ENCODE peak calls at places on chromosome 21, in eight cellular contexts. I is aorta, A is fibroblast of lung, Y is dorsolateral prefrontal cortex, C is heart right ventricle, K is pancreas, W is PC-3, M is heart left ventricle. S is an unnamed sample.

GRCh38 chr21:41362605-41363369 is 960 bp downstream of the MX2 start:
- DNase-seq in C (no peak), M (no peak), I (peak), A (no peak), Y (no peak), K (no peak), W (no peak), S (no peak)

GRCh38 chr21:30306821-30307330 is 13.2 kb downstream of the KRTAP26-1 start:
- DNase-seq in C (no peak), I (no peak), A (no peak), W (no peak), M (no peak), Y (no peak), K (peak), S (no peak)

GRCh38 chr21:35234725-35235124 is 185.6 kb upstream of the RUNX1 start:
- DNase-seq in M (no peak), A (peak), Y (no peak), K (no peak), W (no peak), I (no peak), C (no peak), S (no peak)

GRCh38 chr21:35204850-35205564 is 155.9 kb upstream of the RUNX1 start:
- DNase-seq in Y (peak), W (no peak), K (peak), A (peak), M (peak), C (peak), I (peak), S (peak)

GRCh38 chr21:24255591-24255990 is 1351.7 kb downstream of the MRPL39 start:
- DNase-seq in M (no peak), A (no peak), K (no peak), C (no peak), Y (no peak), W (no peak), I (no peak), S (no peak)

GRCh38 chr21:28063241-28063640 is 929.4 kb downstream of the LTN1 start:
- DNase-seq in I (no peak), Y (no peak), C (no peak), W (no peak), M (no peak), K (no peak), A (no peak), S (no peak)

GRCh38 chr21:43812139-43812821 is 22.9 kb downstream of the RRP1 start:
- DNase-seq in A (no peak), W (no peak), Y (no peak), K (peak), M (no peak), I (no peak), C (no peak), S (peak)

GRCh38 chr21:15687208-15687607 is 42.6 kb upstream of the USP25 start:
- DNase-seq in C (no peak), Y (no peak), I (no peak), M (no peak), W (peak), K (no peak), A (peak), S (no peak)

GRCh38 chr21:36710729-36711048 is 11.8 kb downstream of the SIM2 start:
- DNase-seq in A (no peak), I (peak), W (no peak), Y (no peak), C (no peak), M (peak), K (no peak), S (no peak)

GRCh38 chr21:36656138-36656537 is 42.8 kb upstream of the SIM2 start:
- DNase-seq in W (peak), M (no peak), Y (no peak), K (no peak), A (no peak), C (no peak), I (no peak), S (peak)

GRCh38 chr21:35738342-35738961 is 321.9 kb downstream of the SETD4 start:
- DNase-seq in K (no peak), C (peak), A (peak), W (peak), I (no peak), M (peak), Y (no peak), S (no peak)

GRCh38 chr21:35178098-35178497 is 129.0 kb upstream of the RUNX1 start:
- DNase-seq in A (no peak), Y (no peak), W (no peak), K (no peak), I (no peak), C (no peak), M (no peak), S (no peak)

GRCh38 chr21:34830386-34831140 is 161.8 kb downstream of the CLIC6 start:
- DNase-seq in W (no peak), K (no peak), C (no peak), A (no peak), I (no peak), Y (no peak), M (no peak), S (no peak)

GRCh38 chr21:32021319-32022027 is 148.7 kb downstream of the HUNK start:
- DNase-seq in Y (peak), A (no peak), W (peak), M (peak), C (peak), K (peak), I (peak), S (peak)

GRCh38 chr21:15826147-15826780 is 96.5 kb downstream of the USP25 start:
- DNase-seq in M (no peak), K (no peak), I (no peak), C (peak), A (peak), W (peak), Y (no peak), S (no peak)

GRCh38 chr21:45073301-45074047 is 906 bp upstream of the ADARB1 start:
- DNase-seq in K (peak), M (no peak), I (peak), W (peak), C (no peak), Y (peak), A (no peak), S (no peak)

GRCh38 chr21:44398499-44398898 is 45.1 kb downstream of the TRPM2 start:
- DNase-seq in K (no peak), M (no peak), W (peak), C (no peak), Y (no peak), I (no peak), A (no peak), S (no peak)

GRCh38 chr21:45629046-45629981 is 14.2 kb upstream of the PCBP3 start:
- DNase-seq in M (no peak), W (no peak), C (no peak), A (no peak), K (no peak), Y (no peak), I (peak), S (no peak)

GRCh38 chr21:28069446-28069845 is 923.2 kb downstream of the LTN1 start:
- DNase-seq in I (no peak), W (peak), A (peak), Y (no peak), M (no peak), K (no peak), C (no peak), S (no peak)

GRCh38 chr21:46368533-46369285 is 44.8 kb downstream of the PCNT start:
- DNase-seq in Y (no peak), K (no peak), A (no peak), M (no peak), I (no peak), W (no peak), C (no peak), S (no peak)

GRCh38 chr21:17397703-17398102 is 115.1 kb upstream of the CXADR start:
- DNase-seq in I (no peak), W (no peak), Y (no peak), A (no peak), C (no peak), M (no peak), K (no peak), S (no peak)

GRCh38 chr21:42559326-42559725 is 45.7 kb downstream of the SLC37A1 start:
- DNase-seq in W (no peak), I (peak), K (no peak), M (no peak), A (no peak), C (no peak), Y (peak), S (peak)
- H3K4me3 ChIP-seq in W (no peak), I (no peak), K (no peak), M (no peak), A (no peak), C (no peak), Y (no peak), S (no peak)

GRCh38 chr21:26783801-26784200 is 61.4 kb downstream of the ADAMTS1 start:
- DNase-seq in K (no peak), Y (no peak), A (no peak), C (no peak), W (no peak), M (no peak), I (no peak), S (no peak)

GRCh38 chr21:26790289-26790688 is 54.9 kb downstream of the ADAMTS1 start:
- DNase-seq in C (no peak), M (no peak), Y (no peak), K (no peak), A (no peak), I (no peak), W (peak), S (no peak)

GRCh38 chr21:26784974-26785373 is 60.2 kb downstream of the ADAMTS1 start:
- DNase-seq in K (no peak), A (no peak), W (no peak), C (no peak), Y (no peak), I (no peak), M (no peak), S (no peak)

DNA sequence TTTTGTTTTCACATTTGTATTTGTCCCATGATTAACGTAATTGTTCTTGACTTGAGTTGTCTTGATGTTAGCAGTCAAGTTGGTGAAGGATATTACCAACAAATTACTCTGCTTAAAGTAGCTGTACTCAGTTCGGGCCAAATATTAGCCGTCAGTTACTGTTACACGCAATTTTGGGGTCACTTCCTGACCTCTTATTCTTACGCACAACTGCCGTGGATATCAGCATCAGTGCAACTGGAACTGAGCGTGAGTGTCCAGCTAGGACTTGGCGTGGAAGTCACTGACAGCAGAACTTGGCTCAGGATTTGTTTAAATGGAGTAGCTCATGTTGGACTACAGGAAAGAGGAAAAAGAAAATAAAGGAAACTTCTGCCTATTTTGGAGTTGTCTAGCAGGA is 56.4 kb downstream of the ADAMTS1 start:
- DNase-seq in C (peak), Y (no peak), W (no peak), M (peak), K (no peak), I (no peak), A (no peak), S (no peak)
- H3K27ac ChIP-seq in C (peak), Y (no peak), W (no peak), M (peak), K (no peak), I (peak), A (no peak), S (peak)

GRCh38 chr21:14325575-14325974 is 57.4 kb downstream of the HSPA13 start:
- DNase-seq in K (no peak), W (no peak), A (no peak), M (no peak), C (no peak), I (no peak), Y (no peak), S (no peak)
- H3K4me3 ChIP-seq in K (no peak), W (no peak), A (no peak), M (no peak), C (no peak), I (no peak), Y (no peak), S (no peak)

GRCh38 chr21:39388038-39388810 is 39.3 kb upstream of the HMGN1 start:
- DNase-seq in Y (peak), W (peak), M (peak), I (peak), K (peak), C (peak), A (peak), S (peak)

GRCh38 chr21:39385299-39386145 is 36.6 kb upstream of the HMGN1 start:
- DNase-seq in K (peak), A (peak), C (peak), I (peak), W (no peak), M (peak), Y (peak), S (peak)

GRCh38 chr21:39386194-39386593 is 37.3 kb upstream of the HMGN1 start:
- DNase-seq in M (no peak), A (no peak), K (peak), C (peak), W (no peak), Y (peak), I (no peak), S (no peak)

GRCh38 chr21:39387461-39388037 is 38.7 kb upstream of the HMGN1 start:
- DNase-seq in Y (peak), A (peak), I (peak), C (peak), W (peak), M (peak), K (peak), S (peak)

DNA sequence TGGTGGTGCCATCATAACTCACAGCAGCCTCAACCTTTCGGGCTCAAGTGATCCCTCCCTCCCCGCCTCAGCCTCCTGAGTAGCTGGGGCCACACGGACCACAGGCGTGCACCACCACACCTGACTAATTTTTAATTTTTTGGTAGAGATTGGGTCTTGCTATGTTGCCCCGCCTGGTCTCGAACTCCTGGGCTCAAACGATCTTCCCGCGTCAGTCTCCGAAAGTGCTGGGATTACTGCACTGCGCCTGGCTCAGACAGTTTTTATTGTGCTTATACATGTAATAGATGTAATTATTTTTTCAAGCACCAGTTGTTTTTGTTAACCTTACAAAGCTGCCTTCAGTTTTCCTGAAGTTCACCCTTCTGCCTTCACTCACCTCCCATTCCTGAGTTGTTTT is 38.0 kb upstream of the HMGN1 start:
- DNase-seq in C (no peak), W (no peak), M (no peak), I (no peak), Y (no peak), A (no peak), K (no peak), S (no peak)
- H3K27ac ChIP-seq in C (no peak), W (no peak), M (peak), I (no peak), Y (peak), A (no peak), K (peak), S (peak)

GRCh38 chr21:29179503-29179902 is 49.1 kb downstream of the MAP3K7CL start:
- DNase-seq in C (no peak), Y (no peak), I (no peak), K (no peak), W (no peak), M (no peak), A (no peak), S (no peak)

GRCh38 chr21:29184047-29184446 is 53.6 kb downstream of the MAP3K7CL start:
- DNase-seq in K (no peak), C (no peak), Y (no peak), I (no peak), A (no peak), M (no peak), W (no peak), S (no peak)

GRCh38 chr21:29182674-29183073 is 52.2 kb downstream of the MAP3K7CL start:
- DNase-seq in K (no peak), C (no peak), W (no peak), I (no peak), A (no peak), M (no peak), Y (no peak), S (no peak)

GRCh38 chr21:29178936-29179335 is 48.5 kb downstream of the MAP3K7CL start:
- DNase-seq in Y (no peak), I (no peak), W (no peak), K (no peak), C (no peak), A (no peak), M (no peak), S (no peak)

DNA sequence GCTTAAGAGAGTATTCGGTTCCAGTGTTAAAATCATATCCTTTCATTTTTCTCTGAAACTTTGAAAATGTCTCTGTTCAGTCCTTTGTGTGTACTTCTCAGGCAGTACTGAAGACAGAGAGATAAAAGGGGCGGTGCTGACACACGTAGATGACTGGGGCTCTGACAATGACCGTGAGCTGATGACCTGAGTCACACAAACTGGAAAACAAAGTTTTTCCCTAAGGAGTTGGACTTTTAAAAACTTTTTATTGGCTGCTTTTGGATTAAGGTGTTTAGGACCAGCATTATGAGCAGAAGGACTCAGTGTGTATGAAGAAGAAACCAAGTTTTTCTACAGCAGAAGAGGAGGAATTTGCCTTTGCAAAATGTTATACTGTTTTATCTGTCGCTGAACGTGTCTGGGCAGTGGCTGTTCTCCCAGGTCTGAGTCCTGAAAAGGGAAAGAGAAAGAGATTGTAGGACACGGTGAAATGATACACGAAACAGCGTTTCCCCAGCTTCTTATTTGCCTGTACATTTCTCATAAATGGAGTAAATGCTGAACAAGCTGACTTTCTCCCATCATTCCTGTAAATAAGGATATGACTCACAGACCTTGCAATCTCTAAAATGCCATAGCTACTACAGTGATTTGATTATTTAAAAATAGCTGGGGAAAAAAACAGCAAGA is 51.5 kb downstream of the MAP3K7CL start:
- DNase-seq in W (peak), I (no peak), K (no peak), M (no peak), Y (no peak), C (no peak), A (peak), S (no peak)
- H3K4me3 ChIP-seq in W (peak), I (peak), K (peak), M (peak), Y (no peak), C (peak), A (peak), S (peak)

DNA sequence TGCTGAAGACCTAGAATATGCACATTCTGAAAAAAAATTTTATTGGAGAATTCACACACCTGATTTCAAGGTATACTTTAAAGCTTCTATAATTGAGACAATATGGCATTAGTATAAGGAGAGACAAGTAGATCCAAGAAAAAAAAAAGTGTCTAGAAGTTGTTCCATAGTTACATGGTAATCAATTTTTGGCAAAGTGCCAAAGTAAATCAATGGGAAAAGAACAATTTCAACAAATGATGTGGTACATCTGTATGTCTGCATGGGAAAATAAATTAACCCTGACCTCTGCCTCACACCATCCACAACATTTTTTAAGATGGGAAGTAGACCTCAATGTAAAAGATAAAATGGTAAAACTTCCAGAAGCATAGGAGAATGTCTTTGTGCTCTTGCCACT is 21.3 kb upstream of the BACH1 start:
- DNase-seq in Y (no peak), W (no peak), I (no peak), A (no peak), C (no peak), M (no peak), K (no peak), S (no peak)
- H3K27ac ChIP-seq in Y (no peak), W (no peak), I (no peak), A (no peak), C (no peak), M (no peak), K (no peak), S (no peak)

DNA sequence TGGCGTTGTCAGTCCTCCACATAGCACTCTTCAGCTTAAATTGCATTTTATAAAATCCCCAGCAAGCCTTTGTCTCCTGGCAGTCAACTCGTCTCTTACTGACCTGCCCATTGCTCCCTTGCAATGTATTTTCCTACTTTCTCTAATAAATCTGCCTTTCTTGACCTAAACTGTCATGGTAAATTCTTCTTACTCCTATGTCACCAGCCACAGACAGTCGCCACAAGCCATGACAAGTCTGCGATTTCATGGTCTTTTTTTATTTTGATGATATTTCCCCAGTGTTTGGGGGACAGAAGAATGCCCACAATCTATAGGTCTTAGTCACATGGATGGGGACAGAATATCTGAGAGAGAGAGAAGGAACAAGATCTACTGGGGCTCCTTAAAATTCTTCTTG is 8.4 kb downstream of the IFNAR2 start:
- DNase-seq in W (no peak), K (no peak), I (no peak), A (peak), Y (no peak), C (no peak), M (no peak), S (no peak)
- H3K4me3 ChIP-seq in W (no peak), K (no peak), I (no peak), A (no peak), Y (no peak), C (no peak), M (no peak), S (no peak)

S was measured in lower lobe of right lung.